ENCODE peak calls at places on chromosome 1, in six cellular contexts. L is HFF-Myc, P is hepatic stellate cell, Z is GM06990, F is T1000, Q is GM23248. X is an unnamed sample.
A peak's percentile ranks its signal among the peaks of the same experiment; 100 is the strongest.

GRCh38 chr1:57033222-57034019 is 67.6 kb upstream of the C8B start:
- DNase-seq in L (no peak), P (no peak), Z (peak; percentile 34), F (no peak), Q (no peak), X (no peak)

GRCh38 chr1:234997201-234998173 is 131.2 kb downstream of the TOMM20 start:
- DNase-seq in L (peak; percentile 93), P (peak; percentile 91), Z (no peak), F (peak; percentile 97), Q (peak; percentile 99), X (peak; percentile 83)

GRCh38 chr1:228393811-228394570 is 12.6 kb downstream of the TRIM11 start:
- DNase-seq in L (no peak), P (no peak), Z (no peak), F (no peak), Q (no peak), X (no peak)

GRCh38 chr1:196105901-196106300 is 502.3 kb downstream of the KCNT2 start:
- DNase-seq in L (no peak), P (no peak), Z (no peak), F (no peak), Q (peak; percentile 68), X (no peak)

GRCh38 chr1:214317300-214317699 is 36.3 kb downstream of the SMYD2 start:
- DNase-seq in L (no peak), P (no peak), Z (no peak), F (no peak), Q (no peak), X (no peak)

GRCh38 chr1:234743866-234744581 is 134.0 kb upstream of the IRF2BP2 start:
- DNase-seq in L (no peak), P (peak; percentile 42), Z (no peak), F (no peak), Q (peak; percentile 35), X (peak; percentile 42)

GRCh38 chr1:200960236-200960947 is 63.1 kb downstream of the KIF21B start:
- DNase-seq in L (no peak), P (no peak), Z (no peak), F (no peak), Q (no peak), X (no peak)

GRCh38 chr1:73860421-73860950 is 337.5 kb downstream of the LRRIQ3 start:
- DNase-seq in L (no peak), P (no peak), Z (no peak), F (no peak), Q (no peak), X (no peak)

GRCh38 chr1:208242829-208243521 is 1.2 kb downstream of the PLXNA2 start:
- DNase-seq in L (no peak), P (no peak), Z (peak; percentile 43), F (no peak), Q (peak; percentile 66), X (peak; percentile 56)

GRCh38 chr1:19343617-19344350 is 31.7 kb downstream of the SLC66A1 start:
- DNase-seq in L (no peak), P (no peak), Z (no peak), F (no peak), Q (no peak), X (no peak)

X was measured in GM03348.